ENCODE peak calls at places on chromosome 18, in nine cellular contexts. L is A549; S is GM19239; W is non-pigmented ciliary epithelial cell; J is CD8-positive, alpha-beta memory T cell; B is HCT116; T is GM20000; R is omental fat pad; E is stromal cell of bone marrow. V is an unnamed sample.
A peak's percentile ranks its signal among the peaks of the same experiment; 100 is the strongest.

GRCh38 chr18:42365550-42365949 is 410.5 kb downstream of the PIK3C3 start:
- DNase-seq in R (no peak), J (no peak), W (no peak), E (no peak), B (no peak), S (no peak), T (no peak), L (no peak), V (no peak)

GRCh38 chr18:79397288-79397829 is 1.6 kb downstream of the NFATC1 start:
- DNase-seq in E (no peak), R (no peak), J (no peak), L (no peak), W (no peak), B (no peak), T (no peak), S (no peak), V (no peak)

GRCh38 chr18:3037423-3037915 is 24.5 kb upstream of the LPIN2 start:
- DNase-seq in R (no peak), T (peak; percentile 68), J (no peak), S (peak; percentile 60), E (peak; percentile 13), L (peak; percentile 69), W (peak; percentile 66), B (peak; percentile 24), V (peak; percentile 70)

GRCh38 chr18:48468151-48468550 is 59.0 kb upstream of the ZBTB7C start:
- DNase-seq in T (no peak), W (no peak), B (no peak), E (no peak), J (no peak), L (no peak), S (no peak), R (no peak), V (no peak)

GRCh38 chr18:27581261-27581904 is 396.3 kb upstream of the CHST9 start:
- DNase-seq in R (no peak), L (no peak), J (no peak), S (no peak), B (no peak), W (no peak), E (no peak), T (no peak), V (no peak)

GRCh38 chr18:80159713-80160636 is 50.9 kb downstream of the ADNP2 start:
- DNase-seq in E (no peak), T (peak; percentile 81), R (no peak), B (no peak), W (no peak), S (peak; percentile 67), L (no peak), J (peak; percentile 19), V (no peak)

GRCh38 chr18:62407660-62408059 is 82.5 kb downstream of the TNFRSF11A start:
- DNase-seq in E (no peak), B (no peak), W (no peak), T (no peak), J (no peak), R (no peak), S (no peak), L (no peak), V (no peak)

GRCh38 chr18:61855127-61855991 is 37.4 kb downstream of the RNF152 start:
- DNase-seq in J (no peak), E (no peak), W (no peak), R (no peak), S (no peak), L (no peak), B (no peak), T (no peak), V (no peak)

GRCh38 chr18:67582488-67582887 is 66.0 kb upstream of the DSEL start:
- DNase-seq in W (no peak), E (no peak), T (no peak), L (no peak), J (no peak), B (no peak), S (no peak), R (no peak), V (no peak)

GRCh38 chr18:57657566-57657965 is 35.9 kb upstream of the NARS1 start:
- DNase-seq in T (no peak), J (no peak), W (no peak), S (no peak), R (no peak), E (no peak), B (no peak), L (no peak), V (no peak)

GRCh38 chr18:21101172-21101571 is 10.4 kb downstream of the ROCK1 start:
- DNase-seq in B (no peak), E (no peak), T (no peak), R (no peak), S (no peak), J (no peak), L (no peak), W (no peak), V (no peak)

GRCh38 chr18:55141318-55141717 is 182.1 kb upstream of the CCDC68 start:
- DNase-seq in T (no peak), W (peak; percentile 68), S (no peak), J (no peak), B (no peak), E (no peak), R (no peak), L (no peak), V (no peak)

GRCh38 chr18:9913151-9913525 is 678 bp upstream of the VAPA start:
- DNase-seq in B (no peak), T (no peak), J (no peak), L (no peak), R (no peak), S (no peak), W (no peak), E (no peak), V (no peak)

V was measured in AG08395.